ENCODE peak calls at places on chromosome 19, in six cellular contexts. One of them, this sample, is unnamed.

GRCh38 chr19:10979950-10980349 is 19.1 kb downstream of the SMARCA4 start:
- DNase-seq in esophagus squamous epithelium: no peak
- DNase-seq in neural crest cell: no peak
- DNase-seq in suprapubic skin: no peak
- DNase-seq in MM.1S: peak; percentile 95
- DNase-seq in psoas muscle: peak; percentile 63
- DNase-seq in this sample: no peak

GRCh38 chr19:18590273-18591272 is 2.0 kb downstream of the REX1BD start:
- DNase-seq in esophagus squamous epithelium: no peak
- DNase-seq in neural crest cell: peak; percentile 74
- DNase-seq in suprapubic skin: no peak
- DNase-seq in MM.1S: no peak
- DNase-seq in psoas muscle: peak; percentile 87
- DNase-seq in this sample: peak; percentile 56

GRCh38 chr19:3276341-3276799 is 51.9 kb downstream of the CELF5 start:
- DNase-seq in esophagus squamous epithelium: no peak
- DNase-seq in neural crest cell: no peak
- DNase-seq in suprapubic skin: peak; percentile 68
- DNase-seq in MM.1S: no peak
- DNase-seq in psoas muscle: no peak
- DNase-seq in this sample: peak; percentile 29

GRCh38 chr19:21677696-21678418 is 89.5 kb downstream of the ZNF100 start:
- DNase-seq in esophagus squamous epithelium: no peak
- DNase-seq in neural crest cell: no peak
- DNase-seq in suprapubic skin: no peak
- DNase-seq in MM.1S: no peak
- DNase-seq in psoas muscle: no peak
- DNase-seq in this sample: no peak

GRCh38 chr19:56111601-56112312 is 9.3 kb downstream of the ZNF787 start:
- DNase-seq in esophagus squamous epithelium: no peak
- DNase-seq in neural crest cell: no peak
- DNase-seq in suprapubic skin: peak; percentile 65
- DNase-seq in MM.1S: no peak
- DNase-seq in psoas muscle: peak; percentile 67
- DNase-seq in this sample: no peak

GRCh38 chr19:9348671-9349070 is 14.1 kb upstream of the ZNF177 start:
- DNase-seq in esophagus squamous epithelium: no peak
- DNase-seq in neural crest cell: no peak
- DNase-seq in suprapubic skin: no peak
- DNase-seq in MM.1S: no peak
- DNase-seq in psoas muscle: no peak
- DNase-seq in this sample: no peak

GRCh38 chr19:5149508-5149907 is 180.6 kb downstream of the KDM4B start:
- DNase-seq in esophagus squamous epithelium: no peak
- DNase-seq in neural crest cell: no peak
- DNase-seq in suprapubic skin: peak; percentile 66
- DNase-seq in MM.1S: no peak
- DNase-seq in psoas muscle: no peak
- DNase-seq in this sample: no peak

GRCh38 chr19:38190061-38190460 is 34.0 kb downstream of the DPF1 start:
- DNase-seq in esophagus squamous epithelium: no peak
- DNase-seq in neural crest cell: no peak
- DNase-seq in suprapubic skin: no peak
- DNase-seq in MM.1S: no peak
- DNase-seq in psoas muscle: no peak
- DNase-seq in this sample: no peak

GRCh38 chr19:29527500-29528328 is 1.9 kb downstream of the VSTM2B start:
- DNase-seq in esophagus squamous epithelium: no peak
- DNase-seq in neural crest cell: peak; percentile 14
- DNase-seq in suprapubic skin: no peak
- DNase-seq in MM.1S: no peak
- DNase-seq in psoas muscle: peak; percentile 39
- DNase-seq in this sample: no peak

GRCh38 chr19:16455489-16455888 is 16.3 kb downstream of the EPS15L1 start:
- DNase-seq in esophagus squamous epithelium: no peak
- DNase-seq in neural crest cell: no peak
- DNase-seq in suprapubic skin: no peak
- DNase-seq in MM.1S: no peak
- DNase-seq in psoas muscle: no peak
- DNase-seq in this sample: no peak
- TF ChIP-seq CTCF in esophagus squamous epithelium: no peak
- TF ChIP-seq CTCF in neural crest cell: no peak
- TF ChIP-seq CTCF in suprapubic skin: no peak
- TF ChIP-seq CTCF in MM.1S: no peak
- TF ChIP-seq CTCF in psoas muscle: no peak
- TF ChIP-seq CTCF in this sample: no peak

DNA sequence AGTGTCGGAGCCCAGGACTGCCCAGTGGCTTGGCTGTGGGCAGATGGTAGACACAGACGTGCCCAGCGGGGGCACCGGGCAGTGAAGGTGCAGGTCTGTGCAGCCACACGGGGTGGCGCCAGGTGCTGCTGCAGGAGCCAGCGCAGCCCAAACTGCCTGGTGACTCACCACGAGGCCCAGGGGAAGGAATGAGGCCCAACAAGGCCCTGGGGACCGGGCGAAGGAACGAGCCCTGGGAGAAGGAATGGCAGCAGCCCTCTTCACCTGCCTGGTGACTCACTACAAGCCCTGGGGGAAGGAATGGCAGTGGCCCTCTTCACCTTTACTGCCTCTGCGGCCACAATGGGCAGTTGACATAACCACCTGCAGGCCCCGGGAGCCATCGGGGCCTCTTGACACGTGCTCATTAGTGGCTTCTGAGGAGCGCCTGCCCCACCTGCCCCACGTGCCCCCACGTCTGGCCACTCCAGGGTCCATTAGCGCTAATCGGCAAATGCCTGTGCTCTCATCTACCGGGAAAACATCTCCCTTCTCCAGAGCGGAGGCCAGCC is 9.3 kb downstream of the MED16 start:
- DNase-seq in esophagus squamous epithelium: no peak
- DNase-seq in neural crest cell: no peak
- DNase-seq in suprapubic skin: no peak
- DNase-seq in MM.1S: no peak
- DNase-seq in psoas muscle: peak; percentile 32
- DNase-seq in this sample: no peak
- TF ChIP-seq CTCF in esophagus squamous epithelium: peak; percentile 72
- TF ChIP-seq CTCF in neural crest cell: no peak
- TF ChIP-seq CTCF in suprapubic skin: no peak
- TF ChIP-seq CTCF in MM.1S: no peak
- TF ChIP-seq CTCF in psoas muscle: no peak
- TF ChIP-seq CTCF in this sample: no peak

DNA sequence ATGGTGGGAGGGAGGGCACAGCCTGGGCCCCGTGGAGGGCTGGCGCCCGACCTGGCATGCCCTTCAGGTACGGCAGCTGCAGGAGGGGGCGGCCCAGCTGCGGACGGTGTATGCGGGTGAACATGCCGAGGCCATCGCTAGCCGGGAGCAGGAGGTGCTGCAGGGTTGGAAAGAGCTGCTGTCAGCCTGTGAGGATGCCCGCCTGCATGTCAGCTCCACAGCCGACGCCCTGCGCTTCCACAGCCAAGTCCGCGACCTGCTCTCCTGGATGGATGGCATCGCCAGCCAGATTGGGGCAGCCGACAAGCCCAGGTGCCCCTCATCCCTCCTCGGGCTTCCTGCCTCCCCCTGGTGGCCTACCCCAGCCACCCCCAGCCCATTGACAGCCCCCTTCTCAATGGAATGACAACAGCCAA is 16.6 kb upstream of the SHKBP1 start:
- DNase-seq in esophagus squamous epithelium: no peak
- DNase-seq in neural crest cell: no peak
- DNase-seq in suprapubic skin: no peak
- DNase-seq in MM.1S: no peak
- DNase-seq in psoas muscle: no peak
- DNase-seq in this sample: no peak
- TF ChIP-seq CTCF in esophagus squamous epithelium: no peak
- TF ChIP-seq CTCF in neural crest cell: no peak
- TF ChIP-seq CTCF in suprapubic skin: no peak
- TF ChIP-seq CTCF in MM.1S: no peak
- TF ChIP-seq CTCF in psoas muscle: no peak
- TF ChIP-seq CTCF in this sample: no peak

GRCh38 chr19:17470204-17470841 is at the start of gene SLC27A1:
- DNase-seq in esophagus squamous epithelium: peak; percentile 96
- DNase-seq in neural crest cell: peak; percentile 99
- DNase-seq in suprapubic skin: peak; percentile 99
- DNase-seq in MM.1S: peak; percentile 90
- DNase-seq in psoas muscle: peak; percentile 99
- DNase-seq in this sample: peak; percentile 97
- TF ChIP-seq CTCF in esophagus squamous epithelium: no peak
- TF ChIP-seq CTCF in neural crest cell: no peak
- TF ChIP-seq CTCF in suprapubic skin: no peak
- TF ChIP-seq CTCF in MM.1S: no peak
- TF ChIP-seq CTCF in psoas muscle: no peak
- TF ChIP-seq CTCF in this sample: no peak

DNA sequence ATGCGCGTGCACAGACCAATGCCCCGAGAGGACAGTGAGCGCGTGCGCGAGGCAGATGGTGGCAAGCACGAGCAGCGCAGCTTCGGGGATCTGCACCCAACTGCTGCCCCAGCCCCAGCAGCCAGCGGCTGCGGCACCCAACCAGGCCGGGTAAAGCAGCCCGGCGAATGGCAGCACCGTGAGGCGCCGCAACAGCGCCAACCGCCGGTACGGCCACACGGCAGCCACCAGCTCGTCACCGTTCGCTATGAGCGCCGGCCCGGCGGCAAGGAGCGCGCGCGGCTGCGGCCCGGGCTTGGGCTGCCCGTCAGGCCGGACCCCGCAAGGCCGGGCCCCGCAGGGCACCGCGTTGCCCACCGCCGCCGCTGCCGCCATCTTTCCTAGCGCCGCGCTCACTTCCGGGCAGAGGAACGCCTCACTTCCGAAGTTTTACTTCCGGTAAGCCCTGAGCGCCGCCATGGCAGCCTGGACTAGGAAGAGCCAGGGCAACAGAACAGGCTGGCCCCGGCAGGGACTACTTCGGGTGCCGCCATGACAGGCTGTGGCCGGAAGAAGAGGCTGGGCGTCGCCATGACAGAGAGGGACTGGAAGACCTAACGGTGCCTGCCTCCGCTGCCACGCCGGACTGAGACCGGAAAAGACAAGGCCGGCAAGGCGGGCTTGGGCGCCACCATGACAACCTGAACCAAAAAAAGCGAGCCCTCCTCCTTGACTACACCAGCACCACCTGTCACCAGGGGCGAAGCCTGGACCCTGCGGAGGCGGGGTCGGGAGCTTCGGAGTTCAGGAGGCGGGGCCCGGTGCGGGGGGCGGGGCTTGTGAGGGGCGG is at the start of gene ATP13A1:
- DNase-seq in esophagus squamous epithelium: peak; percentile 92
- DNase-seq in neural crest cell: peak; percentile 87
- DNase-seq in suprapubic skin: peak; percentile 98
- DNase-seq in MM.1S: peak; percentile 94
- DNase-seq in psoas muscle: peak; percentile 99
- DNase-seq in this sample: peak; percentile 90
- TF ChIP-seq CTCF in esophagus squamous epithelium: peak; percentile 41
- TF ChIP-seq CTCF in neural crest cell: peak; percentile 40
- TF ChIP-seq CTCF in suprapubic skin: peak; percentile 18
- TF ChIP-seq CTCF in MM.1S: peak; percentile 17
- TF ChIP-seq CTCF in psoas muscle: peak; percentile 23
- TF ChIP-seq CTCF in this sample: peak; percentile 34

GRCh38 chr19:47271949-47272348 is 2.7 kb upstream of the INAFM1 start:
- DNase-seq in esophagus squamous epithelium: no peak
- DNase-seq in neural crest cell: no peak
- DNase-seq in suprapubic skin: no peak
- DNase-seq in MM.1S: no peak
- DNase-seq in psoas muscle: no peak
- DNase-seq in this sample: no peak

GRCh38 chr19:47272448-47273312 is 2.0 kb upstream of the INAFM1 start:
- DNase-seq in esophagus squamous epithelium: no peak
- DNase-seq in neural crest cell: no peak
- DNase-seq in suprapubic skin: peak; percentile 88
- DNase-seq in MM.1S: no peak
- DNase-seq in psoas muscle: no peak
- DNase-seq in this sample: no peak

GRCh38 chr19:47274071-47274890 is at the start of gene INAFM1:
- DNase-seq in esophagus squamous epithelium: peak; percentile 90
- DNase-seq in neural crest cell: peak; percentile 99
- DNase-seq in suprapubic skin: peak; percentile 99
- DNase-seq in MM.1S: peak; percentile 92
- DNase-seq in psoas muscle: peak; percentile 98
- DNase-seq in this sample: peak; percentile 99

GRCh38 chr19:47274891-47275865 is 493 bp downstream of the INAFM1 start:
- DNase-seq in esophagus squamous epithelium: no peak
- DNase-seq in neural crest cell: peak; percentile 37
- DNase-seq in suprapubic skin: peak; percentile 86
- DNase-seq in MM.1S: no peak
- DNase-seq in psoas muscle: no peak
- DNase-seq in this sample: no peak

DNA sequence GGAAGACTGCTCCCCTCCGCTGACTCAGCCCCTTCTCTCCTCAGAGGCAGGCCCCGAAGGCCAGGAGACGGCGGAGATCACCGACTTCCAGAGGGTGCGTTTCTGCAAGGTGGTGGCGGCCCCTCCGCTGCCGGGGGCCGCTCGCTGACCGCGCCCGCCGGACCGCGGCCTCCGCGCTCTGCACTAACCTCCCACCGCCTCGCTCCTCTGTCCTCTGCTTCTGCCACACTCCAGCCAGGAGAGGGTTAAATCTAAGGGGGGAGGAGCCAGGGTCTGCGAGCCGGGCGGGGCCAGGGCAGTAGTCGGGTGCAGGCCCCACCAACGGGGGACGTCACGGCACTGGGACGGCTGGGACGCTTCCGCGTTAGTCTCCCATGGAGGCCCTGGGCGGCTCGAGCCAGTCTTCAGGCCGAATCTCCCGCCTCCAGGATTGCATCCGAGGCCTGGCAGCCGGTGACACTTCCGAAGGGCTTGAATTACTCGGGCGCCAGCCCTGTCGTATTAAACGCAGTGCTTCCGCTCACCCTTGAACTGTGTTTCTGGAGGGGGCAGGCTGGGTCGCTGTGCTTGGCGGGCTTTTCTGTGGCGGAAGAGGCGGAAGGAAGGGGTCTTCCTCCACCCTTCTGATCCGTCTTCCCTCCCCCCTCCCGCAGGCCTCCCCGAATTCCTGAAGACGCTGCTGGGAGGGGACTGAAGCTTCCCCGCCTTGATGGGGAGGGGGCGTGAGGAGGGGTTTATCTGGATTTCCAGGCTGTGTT is 1.2 kb upstream of the INAFM1 start:
- DNase-seq in esophagus squamous epithelium: peak; percentile 50
- DNase-seq in neural crest cell: peak; percentile 84
- DNase-seq in suprapubic skin: peak; percentile 97
- DNase-seq in MM.1S: peak; percentile 90
- DNase-seq in psoas muscle: peak; percentile 95
- DNase-seq in this sample: peak; percentile 78
- TF ChIP-seq CTCF in esophagus squamous epithelium: no peak
- TF ChIP-seq CTCF in neural crest cell: no peak
- TF ChIP-seq CTCF in suprapubic skin: no peak
- TF ChIP-seq CTCF in MM.1S: no peak
- TF ChIP-seq CTCF in psoas muscle: no peak
- TF ChIP-seq CTCF in this sample: no peak

GRCh38 chr19:42199440-42200115 is 17.9 kb downstream of the DEDD2 start:
- DNase-seq in esophagus squamous epithelium: no peak
- DNase-seq in neural crest cell: no peak
- DNase-seq in suprapubic skin: peak; percentile 81
- DNase-seq in MM.1S: peak; percentile 61
- DNase-seq in psoas muscle: peak; percentile 66
- DNase-seq in this sample: no peak
- TF ChIP-seq CTCF in esophagus squamous epithelium: peak; percentile 48
- TF ChIP-seq CTCF in neural crest cell: no peak
- TF ChIP-seq CTCF in suprapubic skin: peak; percentile 41
- TF ChIP-seq CTCF in MM.1S: peak; percentile 60
- TF ChIP-seq CTCF in psoas muscle: no peak
- TF ChIP-seq CTCF in this sample: no peak